ENCODE peak calls at places on chromosomes 11 and 22, in eight cellular contexts. W, I, T, P, S, B, M and N are unnamed samples.

GRCh38 chr11:123308077-123308476 is 113.0 kb upstream of the CLMP start:
- DNase-seq in M (no peak), P (no peak), W (peak; percentile 26), I (no peak), T (no peak), S (no peak), B (no peak), N (no peak)

GRCh38 chr22:48545976-48546375 is 1281.7 kb downstream of the BRD1 start:
- DNase-seq in W (no peak), T (no peak), B (no peak), I (no peak), P (no peak), S (no peak), M (no peak), N (no peak)

GRCh38 chr11:11946180-11946579 is 62.2 kb downstream of the DKK3 start:
- DNase-seq in P (no peak), B (no peak), W (peak; percentile 67), T (no peak), I (no peak), M (no peak), S (no peak), N (no peak)

GRCh38 chr11:2806351-2807058 is 79.1 kb downstream of the CDKN1C start:
- DNase-seq in M (no peak), W (no peak), B (peak; percentile 5), I (no peak), S (peak; percentile 17), P (no peak), T (no peak), N (peak; percentile 70)

GRCh38 chr11:18986744-18987143 is 47.5 kb upstream of the MRGPRX1 start:
- DNase-seq in M (no peak), T (no peak), W (no peak), B (no peak), S (no peak), I (no peak), P (no peak), N (no peak)

GRCh38 chr11:35270342-35270741 is 131.4 kb downstream of the CD44 start:
- DNase-seq in S (no peak), P (no peak), T (no peak), I (no peak), B (no peak), M (no peak), W (no peak), N (no peak)

GRCh38 chr22:46653596-46653995 is 33.4 kb downstream of the GRAMD4 start:
- DNase-seq in S (no peak), W (no peak), B (no peak), I (no peak), P (no peak), M (no peak), T (no peak), N (no peak)

GRCh38 chr11:107017104-107017432 is 1.2 kb downstream of the GUCY1A2 start:
- DNase-seq in T (no peak), P (no peak), M (no peak), W (no peak), S (no peak), I (no peak), B (no peak), N (no peak)

GRCh38 chr11:22703561-22703960 is 37.1 kb downstream of the GAS2 start:
- DNase-seq in B (no peak), W (peak; percentile 28), P (no peak), I (no peak), S (no peak), T (no peak), M (no peak), N (no peak)

GRCh38 chr11:116851631-116852030 is 14.2 kb upstream of the APOA1 start:
- DNase-seq in B (no peak), W (no peak), T (peak; percentile 38), M (no peak), P (peak; percentile 17), S (no peak), I (peak; percentile 40), N (no peak)

GRCh38 chr11:74636633-74637184 is 44.3 kb downstream of the POLD3 start:
- DNase-seq in S (no peak), M (peak; percentile 71), I (no peak), W (peak; percentile 96), P (no peak), B (no peak), T (no peak), N (no peak)

GRCh38 chr22:22375586-22376351 is 131.2 kb downstream of the VPREB1 start:
- DNase-seq in W (no peak), T (no peak), P (no peak), S (no peak), M (no peak), I (no peak), B (no peak), N (no peak)

GRCh38 chr11:117670443-117670842 is 126.6 kb downstream of the DSCAML1 start:
- DNase-seq in W (no peak), B (no peak), P (no peak), M (no peak), T (no peak), S (no peak), I (no peak), N (no peak)

GRCh38 chr22:37032535-37033460 is 13.3 kb downstream of the MPST start:
- DNase-seq in W (peak; percentile 85), B (no peak), S (no peak), T (no peak), I (no peak), M (no peak), P (no peak), N (no peak)

GRCh38 chr11:33259869-33260268 is 2.7 kb downstream of the HIPK3 start:
- DNase-seq in S (no peak), B (no peak), I (no peak), T (no peak), P (no peak), W (no peak), M (no peak), N (no peak)

GRCh38 chr11:119835804-119836203 is 106.8 kb upstream of the NECTIN1 start:
- DNase-seq in P (no peak), S (no peak), B (no peak), W (no peak), T (no peak), I (no peak), M (no peak), N (no peak)

GRCh38 chr22:30044369-30044768 is 35.9 kb upstream of the HORMAD2 start:
- DNase-seq in W (peak; percentile 92), T (no peak), B (no peak), P (no peak), M (no peak), S (no peak), I (no peak), N (no peak)

GRCh38 chr11:6402561-6402981 is 12.3 kb downstream of the SMPD1 start:
- DNase-seq in T (peak; percentile 35), M (no peak), W (peak; percentile 57), I (peak; percentile 59), B (no peak), S (no peak), P (no peak), N (no peak)

GRCh38 chr11:46680164-46680760 is 20.2 kb downstream of the ARHGAP1 start:
- DNase-seq in P (no peak), T (no peak), M (no peak), B (no peak), W (no peak), I (no peak), S (no peak), N (no peak)